ENCODE peak calls at places on chromosomes 12 and 14, in seven cellular contexts. One of them, this sample, is unnamed. For H3K4me1, the result is how much of the 10 kb centered on the place peaks cover.

GRCh38 chr12:55073043-55074022 is 52.9 kb upstream of the OR9K2 start:
- DNase-seq in PC-9: no peak
- DNase-seq in right cardiac atrium: peak
- DNase-seq in tibial nerve: peak
- DNase-seq in upper lobe of right lung: peak
- DNase-seq in cardiac muscle cell: peak
- DNase-seq in mesendoderm: peak
- DNase-seq in this sample: peak

GRCh38 chr14:40240456-40240855 is 808.2 kb upstream of the FBXO33 start:
- DNase-seq in PC-9: no peak
- DNase-seq in right cardiac atrium: no peak
- DNase-seq in tibial nerve: no peak
- DNase-seq in upper lobe of right lung: no peak
- DNase-seq in cardiac muscle cell: no peak
- DNase-seq in mesendoderm: no peak
- DNase-seq in this sample: no peak

GRCh38 chr14:90692061-90692460 is 124.2 kb downstream of the TTC7B start:
- DNase-seq in PC-9: no peak
- DNase-seq in right cardiac atrium: no peak
- DNase-seq in tibial nerve: no peak
- DNase-seq in upper lobe of right lung: no peak
- DNase-seq in cardiac muscle cell: no peak
- DNase-seq in mesendoderm: no peak
- DNase-seq in this sample: no peak

GRCh38 chr12:105915997-105916697 is 222.6 kb downstream of the NUAK1 start:
- DNase-seq in PC-9: no peak
- DNase-seq in right cardiac atrium: no peak
- DNase-seq in tibial nerve: no peak
- DNase-seq in upper lobe of right lung: no peak
- DNase-seq in cardiac muscle cell: no peak
- DNase-seq in mesendoderm: no peak
- DNase-seq in this sample: no peak

GRCh38 chr14:65043893-65044595 is 57.3 kb downstream of the FNTB start:
- DNase-seq in PC-9: no peak
- DNase-seq in right cardiac atrium: no peak
- DNase-seq in tibial nerve: no peak
- DNase-seq in upper lobe of right lung: no peak
- DNase-seq in cardiac muscle cell: no peak
- DNase-seq in mesendoderm: no peak
- DNase-seq in this sample: peak

GRCh38 chr12:56836317-56836716 is 73.2 kb downstream of the HSD17B6 start:
- DNase-seq in PC-9: no peak
- DNase-seq in right cardiac atrium: no peak
- DNase-seq in tibial nerve: no peak
- DNase-seq in upper lobe of right lung: no peak
- DNase-seq in cardiac muscle cell: no peak
- DNase-seq in mesendoderm: peak
- DNase-seq in this sample: peak

GRCh38 chr12:111093428-111094142 is 173.2 kb upstream of the MYL2 start:
- DNase-seq in PC-9: no peak
- DNase-seq in right cardiac atrium: no peak
- DNase-seq in tibial nerve: no peak
- DNase-seq in upper lobe of right lung: no peak
- DNase-seq in cardiac muscle cell: no peak
- DNase-seq in mesendoderm: no peak
- DNase-seq in this sample: no peak

GRCh38 chr14:24483604-24484252 is 24.3 kb downstream of the CMA1 start:
- DNase-seq in PC-9: no peak
- DNase-seq in right cardiac atrium: no peak
- DNase-seq in tibial nerve: no peak
- DNase-seq in upper lobe of right lung: no peak
- DNase-seq in cardiac muscle cell: peak
- DNase-seq in mesendoderm: peak
- DNase-seq in this sample: no peak

GRCh38 chr14:93734086-93734822 is 54.0 kb downstream of the PRIMA1 start:
- DNase-seq in PC-9: no peak
- DNase-seq in right cardiac atrium: peak
- DNase-seq in tibial nerve: no peak
- DNase-seq in upper lobe of right lung: no peak
- DNase-seq in cardiac muscle cell: peak
- DNase-seq in mesendoderm: peak
- DNase-seq in this sample: no peak

GRCh38 chr14:103099733-103100280 is 5.3 kb downstream of the EXOC3L4 start:
- DNase-seq in PC-9: peak
- DNase-seq in right cardiac atrium: peak
- DNase-seq in tibial nerve: no peak
- DNase-seq in upper lobe of right lung: no peak
- DNase-seq in cardiac muscle cell: no peak
- DNase-seq in mesendoderm: no peak
- DNase-seq in this sample: no peak

GRCh38 chr14:53840444-53840843 is 116.2 kb downstream of the BMP4 start:
- DNase-seq in PC-9: peak
- DNase-seq in right cardiac atrium: no peak
- DNase-seq in tibial nerve: no peak
- DNase-seq in upper lobe of right lung: no peak
- DNase-seq in cardiac muscle cell: no peak
- DNase-seq in mesendoderm: no peak
- DNase-seq in this sample: no peak

GRCh38 chr12:29148065-29148957 is 767 bp upstream of the FAR2 start:
- DNase-seq in PC-9: peak
- DNase-seq in right cardiac atrium: peak
- DNase-seq in tibial nerve: peak
- DNase-seq in upper lobe of right lung: peak
- DNase-seq in cardiac muscle cell: no peak
- DNase-seq in mesendoderm: peak
- DNase-seq in this sample: no peak

GRCh38 chr14:101064718-101065117 is 161.2 kb upstream of the RTL1 start:
- DNase-seq in PC-9: no peak
- DNase-seq in right cardiac atrium: no peak
- DNase-seq in tibial nerve: no peak
- DNase-seq in upper lobe of right lung: peak
- DNase-seq in cardiac muscle cell: no peak
- DNase-seq in mesendoderm: no peak
- DNase-seq in this sample: no peak

GRCh38 chr14:95235351-95235750 is 78.0 kb upstream of the DICER1 start:
- DNase-seq in PC-9: no peak
- DNase-seq in right cardiac atrium: no peak
- DNase-seq in tibial nerve: no peak
- DNase-seq in upper lobe of right lung: no peak
- DNase-seq in cardiac muscle cell: no peak
- DNase-seq in mesendoderm: no peak
- DNase-seq in this sample: peak
- H3K4me1 ChIP-seq in PC-9: under half
- H3K4me1 ChIP-seq in right cardiac atrium: under half
- H3K4me1 ChIP-seq in tibial nerve: under half
- H3K4me1 ChIP-seq in upper lobe of right lung: under half
- H3K4me1 ChIP-seq in cardiac muscle cell: under half
- H3K4me1 ChIP-seq in mesendoderm: under half
- H3K4me1 ChIP-seq in this sample: under half

GRCh38 chr12:121577443-121578180 is 3.2 kb downstream of the KDM2B start:
- DNase-seq in PC-9: no peak
- DNase-seq in right cardiac atrium: no peak
- DNase-seq in tibial nerve: no peak
- DNase-seq in upper lobe of right lung: no peak
- DNase-seq in cardiac muscle cell: peak
- DNase-seq in mesendoderm: peak
- DNase-seq in this sample: no peak

GRCh38 chr12:121573949-121574520 is 6.8 kb downstream of the KDM2B start:
- DNase-seq in PC-9: no peak
- DNase-seq in right cardiac atrium: no peak
- DNase-seq in tibial nerve: no peak
- DNase-seq in upper lobe of right lung: no peak
- DNase-seq in cardiac muscle cell: no peak
- DNase-seq in mesendoderm: no peak
- DNase-seq in this sample: no peak

GRCh38 chr12:121576851-121577391 is 3.9 kb downstream of the KDM2B start:
- DNase-seq in PC-9: peak
- DNase-seq in right cardiac atrium: no peak
- DNase-seq in tibial nerve: peak
- DNase-seq in upper lobe of right lung: no peak
- DNase-seq in cardiac muscle cell: no peak
- DNase-seq in mesendoderm: peak
- DNase-seq in this sample: peak

GRCh38 chr12:121575051-121575450 is 5.8 kb downstream of the KDM2B start:
- DNase-seq in PC-9: peak
- DNase-seq in right cardiac atrium: no peak
- DNase-seq in tibial nerve: no peak
- DNase-seq in upper lobe of right lung: no peak
- DNase-seq in cardiac muscle cell: no peak
- DNase-seq in mesendoderm: no peak
- DNase-seq in this sample: no peak

DNA sequence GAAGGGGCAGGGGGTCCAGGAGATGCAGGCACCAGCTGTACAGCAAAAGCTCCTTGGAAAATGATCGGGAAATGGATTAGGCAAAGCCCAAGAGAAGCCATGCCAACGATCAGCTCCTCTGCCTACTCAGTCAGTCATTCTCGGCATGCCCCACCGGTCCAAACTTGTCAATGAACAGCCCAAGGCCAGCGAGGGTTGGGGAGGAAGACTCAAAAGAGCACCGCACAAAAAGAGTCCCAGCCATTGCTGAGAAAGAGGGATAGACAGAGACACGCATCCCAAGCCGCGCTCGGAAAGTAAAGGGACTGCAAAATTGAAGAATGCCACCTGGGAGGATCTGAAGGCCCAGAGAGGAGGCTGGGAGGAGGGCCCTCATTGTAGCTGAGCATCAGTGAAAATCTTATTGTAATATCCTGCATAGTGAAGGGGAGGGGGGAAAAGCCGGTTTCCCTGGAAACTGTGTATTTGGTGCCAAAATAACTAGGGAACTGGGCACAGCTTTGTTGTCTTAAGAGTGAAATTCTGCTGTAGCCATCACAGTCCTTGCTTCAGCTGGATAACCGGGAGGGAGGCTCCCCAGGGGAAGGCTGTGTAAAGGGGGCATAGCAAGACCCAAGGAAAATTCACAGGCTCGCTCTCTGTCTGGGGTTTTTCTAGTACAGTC is 4.7 kb downstream of the KDM2B start:
- DNase-seq in PC-9: no peak
- DNase-seq in right cardiac atrium: no peak
- DNase-seq in tibial nerve: no peak
- DNase-seq in upper lobe of right lung: no peak
- DNase-seq in cardiac muscle cell: no peak
- DNase-seq in mesendoderm: no peak
- DNase-seq in this sample: peak
- H3K4me3 ChIP-seq in PC-9: no peak
- H3K4me3 ChIP-seq in right cardiac atrium: no peak
- H3K4me3 ChIP-seq in tibial nerve: no peak
- H3K4me3 ChIP-seq in upper lobe of right lung: no peak
- H3K4me3 ChIP-seq in cardiac muscle cell: no peak
- H3K4me3 ChIP-seq in mesendoderm: no peak
- H3K4me3 ChIP-seq in this sample: no peak

GRCh38 chr12:2960996-2961616 is 1.9 kb downstream of the TEAD4 start:
- DNase-seq in PC-9: no peak
- DNase-seq in right cardiac atrium: no peak
- DNase-seq in tibial nerve: no peak
- DNase-seq in upper lobe of right lung: no peak
- DNase-seq in cardiac muscle cell: no peak
- DNase-seq in mesendoderm: peak
- DNase-seq in this sample: no peak

GRCh38 chr12:2959508-2960431 is 573 bp downstream of the TEAD4 start:
- DNase-seq in PC-9: peak
- DNase-seq in right cardiac atrium: peak
- DNase-seq in tibial nerve: peak
- DNase-seq in upper lobe of right lung: peak
- DNase-seq in cardiac muscle cell: peak
- DNase-seq in mesendoderm: peak
- DNase-seq in this sample: peak

GRCh38 chr12:2959194-2959507 is at the start of gene TEAD4:
- DNase-seq in PC-9: peak
- DNase-seq in right cardiac atrium: peak
- DNase-seq in tibial nerve: no peak
- DNase-seq in upper lobe of right lung: peak
- DNase-seq in cardiac muscle cell: peak
- DNase-seq in mesendoderm: peak
- DNase-seq in this sample: peak

GRCh38 chr12:2961705-2962104 is 2.5 kb downstream of the TEAD4 start:
- DNase-seq in PC-9: no peak
- DNase-seq in right cardiac atrium: no peak
- DNase-seq in tibial nerve: no peak
- DNase-seq in upper lobe of right lung: no peak
- DNase-seq in cardiac muscle cell: no peak
- DNase-seq in mesendoderm: peak
- DNase-seq in this sample: no peak

DNA sequence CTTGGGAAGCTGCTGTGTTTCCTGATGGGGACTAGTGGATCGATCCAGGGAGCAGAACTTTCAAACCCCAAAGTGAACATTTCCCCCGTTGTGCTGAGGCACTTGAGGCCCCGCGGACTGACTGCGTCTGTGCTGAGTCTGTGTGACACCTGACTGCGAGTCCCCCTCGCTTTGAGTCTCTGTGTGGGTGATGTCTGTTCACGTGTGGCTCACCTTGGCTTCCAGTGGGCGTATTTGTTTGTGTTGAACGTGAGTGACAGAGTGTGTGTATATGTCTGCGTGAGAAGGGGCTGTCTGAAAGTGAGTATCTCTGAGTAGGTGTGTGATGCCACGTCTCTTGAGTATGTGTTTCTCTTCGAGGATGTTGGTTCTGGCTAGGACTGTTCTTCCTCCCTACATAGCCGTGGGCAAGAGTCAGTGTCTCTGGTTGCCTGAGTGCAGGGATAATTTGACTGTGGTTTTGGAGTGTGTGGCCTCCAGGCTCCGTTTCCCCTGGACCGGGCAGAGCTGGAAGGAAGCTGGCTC is 1.3 kb downstream of the TEAD4 start:
- DNase-seq in PC-9: peak
- DNase-seq in right cardiac atrium: no peak
- DNase-seq in tibial nerve: no peak
- DNase-seq in upper lobe of right lung: no peak
- DNase-seq in cardiac muscle cell: no peak
- DNase-seq in mesendoderm: peak
- DNase-seq in this sample: peak
- H3K27ac ChIP-seq in PC-9: no peak
- H3K27ac ChIP-seq in right cardiac atrium: peak
- H3K27ac ChIP-seq in tibial nerve: no peak
- H3K27ac ChIP-seq in upper lobe of right lung: peak
- H3K27ac ChIP-seq in cardiac muscle cell: peak
- H3K27ac ChIP-seq in mesendoderm: peak
- H3K27ac ChIP-seq in this sample: peak

GRCh38 chr12:101819467-101819866 is 11.3 kb downstream of the GNPTAB start:
- DNase-seq in PC-9: no peak
- DNase-seq in right cardiac atrium: no peak
- DNase-seq in tibial nerve: no peak
- DNase-seq in upper lobe of right lung: no peak
- DNase-seq in cardiac muscle cell: no peak
- DNase-seq in mesendoderm: no peak
- DNase-seq in this sample: no peak

GRCh38 chr12:101824831-101825230 is 5.9 kb downstream of the GNPTAB start:
- DNase-seq in PC-9: no peak
- DNase-seq in right cardiac atrium: no peak
- DNase-seq in tibial nerve: no peak
- DNase-seq in upper lobe of right lung: no peak
- DNase-seq in cardiac muscle cell: no peak
- DNase-seq in mesendoderm: peak
- DNase-seq in this sample: no peak

GRCh38 chr12:101823039-101823438 is 7.7 kb downstream of the GNPTAB start:
- DNase-seq in PC-9: no peak
- DNase-seq in right cardiac atrium: no peak
- DNase-seq in tibial nerve: no peak
- DNase-seq in upper lobe of right lung: no peak
- DNase-seq in cardiac muscle cell: no peak
- DNase-seq in mesendoderm: no peak
- DNase-seq in this sample: no peak

GRCh38 chr12:101826766-101827368 is 3.9 kb downstream of the GNPTAB start:
- DNase-seq in PC-9: no peak
- DNase-seq in right cardiac atrium: no peak
- DNase-seq in tibial nerve: no peak
- DNase-seq in upper lobe of right lung: no peak
- DNase-seq in cardiac muscle cell: no peak
- DNase-seq in mesendoderm: no peak
- DNase-seq in this sample: no peak

GRCh38 chr12:101823891-101824290 is 6.9 kb downstream of the GNPTAB start:
- DNase-seq in PC-9: no peak
- DNase-seq in right cardiac atrium: peak
- DNase-seq in tibial nerve: peak
- DNase-seq in upper lobe of right lung: no peak
- DNase-seq in cardiac muscle cell: peak
- DNase-seq in mesendoderm: peak
- DNase-seq in this sample: peak
- H3K4me1 ChIP-seq in PC-9: under half
- H3K4me1 ChIP-seq in right cardiac atrium: under half
- H3K4me1 ChIP-seq in tibial nerve: under half
- H3K4me1 ChIP-seq in upper lobe of right lung: half or more
- H3K4me1 ChIP-seq in cardiac muscle cell: under half
- H3K4me1 ChIP-seq in mesendoderm: under half
- H3K4me1 ChIP-seq in this sample: under half